ENCODE peak calls at places on chromosomes 4 and X, in five cellular contexts. One of them, this sample, is unnamed.

GRCh38 chr4:24451870-24452269 is 132.5 kb downstream of the DHX15 start:
- DNase-seq in CD4-positive, alpha-beta T cell: no peak
- DNase-seq in A549: no peak
- DNase-seq in AG09309: no peak
- DNase-seq in mammary epithelial cell: no peak
- DNase-seq in this sample: no peak

GRCh38 chr4:126611900-126612299 is 1020.9 kb upstream of the INTU start:
- DNase-seq in CD4-positive, alpha-beta T cell: no peak
- DNase-seq in A549: no peak
- DNase-seq in mammary epithelial cell: peak
- DNase-seq in AG09309: peak
- DNase-seq in this sample: no peak

GRCh38 chr4:150582101-150582565 is at the start of gene MAB21L2:
- DNase-seq in mammary epithelial cell: no peak
- DNase-seq in CD4-positive, alpha-beta T cell: no peak
- DNase-seq in A549: no peak
- DNase-seq in AG09309: no peak
- DNase-seq in this sample: no peak

GRCh38 chr4:113292371-113293042 is 243.1 kb downstream of the ANK2 start:
- DNase-seq in CD4-positive, alpha-beta T cell: no peak
- DNase-seq in AG09309: no peak
- DNase-seq in mammary epithelial cell: no peak
- DNase-seq in A549: no peak
- DNase-seq in this sample: peak

GRCh38 chr4:3771167-3771809 is 5.1 kb downstream of the ADRA2C start:
- DNase-seq in CD4-positive, alpha-beta T cell: no peak
- DNase-seq in mammary epithelial cell: no peak
- DNase-seq in AG09309: no peak
- DNase-seq in A549: no peak
- DNase-seq in this sample: no peak

GRCh38 chr4:48064349-48064748 is 47.8 kb downstream of the NIPAL1 start:
- DNase-seq in A549: no peak
- DNase-seq in mammary epithelial cell: no peak
- DNase-seq in CD4-positive, alpha-beta T cell: no peak
- DNase-seq in AG09309: no peak
- DNase-seq in this sample: no peak

GRCh38 chr4:176547005-176547404 is 227.2 kb downstream of the SPCS3 start:
- DNase-seq in mammary epithelial cell: no peak
- DNase-seq in CD4-positive, alpha-beta T cell: no peak
- DNase-seq in AG09309: peak
- DNase-seq in A549: no peak
- DNase-seq in this sample: no peak

GRCh38 chr4:37715889-37716402 is 29.8 kb upstream of the RELL1 start:
- DNase-seq in A549: no peak
- DNase-seq in CD4-positive, alpha-beta T cell: no peak
- DNase-seq in mammary epithelial cell: peak
- DNase-seq in AG09309: no peak
- DNase-seq in this sample: peak

GRCh38 chrX:69614896-69615295 is 1.0 kb upstream of the EDA start:
- DNase-seq in AG09309: no peak
- DNase-seq in A549: no peak
- DNase-seq in mammary epithelial cell: no peak
- DNase-seq in CD4-positive, alpha-beta T cell: no peak
- DNase-seq in this sample: no peak

GRCh38 chrX:134761788-134762187 is 103.5 kb upstream of the PLAC1 start:
- DNase-seq in CD4-positive, alpha-beta T cell: no peak
- DNase-seq in mammary epithelial cell: no peak
- DNase-seq in AG09309: no peak
- DNase-seq in A549: peak
- DNase-seq in this sample: no peak

GRCh38 chrX:107565916-107566602 is 62.3 kb upstream of the PRPS1 start:
- DNase-seq in A549: peak
- DNase-seq in mammary epithelial cell: peak
- DNase-seq in CD4-positive, alpha-beta T cell: no peak
- DNase-seq in AG09309: no peak
- DNase-seq in this sample: no peak

GRCh38 chr4:13986533-13986932 is 359.0 kb upstream of the BOD1L1 start:
- DNase-seq in AG09309: no peak
- DNase-seq in A549: no peak
- DNase-seq in CD4-positive, alpha-beta T cell: no peak
- DNase-seq in mammary epithelial cell: no peak
- DNase-seq in this sample: no peak

GRCh38 chr4:6802050-6802449 is 19.5 kb downstream of the KIAA0232 start:
- DNase-seq in CD4-positive, alpha-beta T cell: no peak
- DNase-seq in AG09309: no peak
- DNase-seq in mammary epithelial cell: no peak
- DNase-seq in A549: no peak
- DNase-seq in this sample: no peak

GRCh38 chr4:179095585-179096228 is 1653.5 kb upstream of the AGA start:
- DNase-seq in CD4-positive, alpha-beta T cell: no peak
- DNase-seq in mammary epithelial cell: no peak
- DNase-seq in AG09309: no peak
- DNase-seq in A549: peak
- DNase-seq in this sample: no peak

GRCh38 chrX:107714196-107714811 is 61.3 kb downstream of the TSC22D3 start:
- DNase-seq in CD4-positive, alpha-beta T cell: peak
- DNase-seq in A549: no peak
- DNase-seq in AG09309: no peak
- DNase-seq in mammary epithelial cell: no peak
- DNase-seq in this sample: peak

GRCh38 chr4:187999406-187999932 is 3.9 kb downstream of the ZFP42 start:
- DNase-seq in AG09309: no peak
- DNase-seq in CD4-positive, alpha-beta T cell: no peak
- DNase-seq in A549: no peak
- DNase-seq in mammary epithelial cell: peak
- DNase-seq in this sample: no peak

GRCh38 chr4:24793219-24794005 is 2.0 kb upstream of the SOD3 start:
- DNase-seq in mammary epithelial cell: peak
- DNase-seq in A549: peak
- DNase-seq in CD4-positive, alpha-beta T cell: no peak
- DNase-seq in AG09309: no peak
- DNase-seq in this sample: no peak

GRCh38 chrX:75365243-75365975 is 91.5 kb downstream of the UPRT start:
- DNase-seq in CD4-positive, alpha-beta T cell: no peak
- DNase-seq in AG09309: no peak
- DNase-seq in A549: no peak
- DNase-seq in mammary epithelial cell: no peak
- DNase-seq in this sample: no peak

GRCh38 chr4:41256131-41256739 is 493 bp upstream of the UCHL1 start:
- DNase-seq in CD4-positive, alpha-beta T cell: no peak
- DNase-seq in mammary epithelial cell: no peak
- DNase-seq in A549: peak
- DNase-seq in AG09309: no peak
- DNase-seq in this sample: no peak

GRCh38 chr4:156137971-156138581 is 184.4 kb upstream of the CTSO start:
- DNase-seq in A549: no peak
- DNase-seq in mammary epithelial cell: no peak
- DNase-seq in AG09309: no peak
- DNase-seq in CD4-positive, alpha-beta T cell: no peak
- DNase-seq in this sample: no peak

GRCh38 chr4:37788782-37789181 is 37.7 kb upstream of the PGM2 start:
- DNase-seq in A549: no peak
- DNase-seq in CD4-positive, alpha-beta T cell: no peak
- DNase-seq in mammary epithelial cell: no peak
- DNase-seq in AG09309: no peak
- DNase-seq in this sample: no peak

GRCh38 chr4:7890635-7891393 is 48.8 kb downstream of the AFAP1 start:
- DNase-seq in AG09309: peak
- DNase-seq in mammary epithelial cell: peak
- DNase-seq in A549: peak
- DNase-seq in CD4-positive, alpha-beta T cell: no peak
- DNase-seq in this sample: no peak

GRCh38 chrX:15908891-15909290 is 54.3 kb upstream of the AP1S2 start:
- DNase-seq in AG09309: no peak
- DNase-seq in mammary epithelial cell: peak
- DNase-seq in CD4-positive, alpha-beta T cell: no peak
- DNase-seq in A549: no peak
- DNase-seq in this sample: no peak

GRCh38 chr4:7336732-7337131 is 98.0 kb downstream of the PSAPL1 start:
- DNase-seq in CD4-positive, alpha-beta T cell: no peak
- DNase-seq in A549: no peak
- DNase-seq in AG09309: no peak
- DNase-seq in mammary epithelial cell: no peak
- DNase-seq in this sample: no peak

GRCh38 chr4:1201851-1202525 is 29.6 kb upstream of the SPON2 start:
- DNase-seq in A549: no peak
- DNase-seq in AG09309: peak
- DNase-seq in mammary epithelial cell: no peak
- DNase-seq in CD4-positive, alpha-beta T cell: peak
- DNase-seq in this sample: peak

GRCh38 chr4:110071466-110071865 is 126.9 kb downstream of the ELOVL6 start:
- DNase-seq in AG09309: no peak
- DNase-seq in mammary epithelial cell: no peak
- DNase-seq in A549: no peak
- DNase-seq in CD4-positive, alpha-beta T cell: no peak
- DNase-seq in this sample: peak

GRCh38 chr4:67437974-67438713 is 107.2 kb downstream of the CENPC start:
- DNase-seq in CD4-positive, alpha-beta T cell: no peak
- DNase-seq in AG09309: peak
- DNase-seq in A549: no peak
- DNase-seq in mammary epithelial cell: peak
- DNase-seq in this sample: no peak

GRCh38 chrX:44431206-44431605 is 87.7 kb upstream of the EFHC2 start:
- DNase-seq in AG09309: no peak
- DNase-seq in CD4-positive, alpha-beta T cell: no peak
- DNase-seq in mammary epithelial cell: peak
- DNase-seq in A549: peak
- DNase-seq in this sample: no peak

GRCh38 chr4:79227896-79228295 is 98.0 kb downstream of the NAA11 start:
- DNase-seq in AG09309: no peak
- DNase-seq in mammary epithelial cell: no peak
- DNase-seq in CD4-positive, alpha-beta T cell: no peak
- DNase-seq in A549: no peak
- DNase-seq in this sample: no peak

GRCh38 chr4:139692300-139693012 is 26.8 kb downstream of the MGST2 start:
- DNase-seq in CD4-positive, alpha-beta T cell: no peak
- DNase-seq in A549: peak
- DNase-seq in mammary epithelial cell: no peak
- DNase-seq in AG09309: no peak
- DNase-seq in this sample: no peak

GRCh38 chr4:1380368-1381151 is 25.7 kb downstream of the NKX1-1 start:
- DNase-seq in A549: no peak
- DNase-seq in AG09309: no peak
- DNase-seq in CD4-positive, alpha-beta T cell: no peak
- DNase-seq in mammary epithelial cell: no peak
- DNase-seq in this sample: no peak

GRCh38 chr4:185872747-185873380 is 60.9 kb upstream of the SORBS2 start:
- DNase-seq in mammary epithelial cell: peak
- DNase-seq in A549: no peak
- DNase-seq in AG09309: no peak
- DNase-seq in CD4-positive, alpha-beta T cell: no peak
- DNase-seq in this sample: no peak

GRCh38 chrX:16653424-16653823 is 3.5 kb downstream of the S100G start:
- DNase-seq in A549: no peak
- DNase-seq in mammary epithelial cell: no peak
- DNase-seq in CD4-positive, alpha-beta T cell: no peak
- DNase-seq in AG09309: no peak
- DNase-seq in this sample: peak

DNA sequence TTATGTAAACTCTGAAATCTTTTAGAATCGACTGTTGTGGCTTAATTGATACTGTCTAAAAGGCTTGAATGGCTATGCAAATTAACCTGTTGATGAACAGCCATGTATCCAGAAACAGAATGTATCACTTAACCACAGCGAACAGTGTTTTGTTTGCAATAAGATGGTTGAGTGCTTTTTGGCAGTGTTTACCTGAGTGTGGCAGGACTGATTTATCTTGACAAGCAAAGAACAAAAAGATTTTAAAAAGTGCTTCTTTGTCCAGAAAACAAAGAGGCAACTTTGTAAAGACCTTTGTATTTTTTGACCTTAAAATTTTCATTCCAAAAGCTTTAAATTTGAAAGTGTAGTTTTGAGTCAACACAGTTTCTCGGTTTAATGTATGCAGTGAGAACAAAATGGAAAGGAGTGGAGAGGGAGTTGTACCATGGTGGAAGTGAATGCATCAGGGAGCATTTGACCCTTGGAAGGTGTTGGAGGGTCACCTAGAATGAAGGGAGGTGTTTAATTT is 18.0 kb downstream of the ARHGAP10 start:
- DNase-seq in A549: no peak
- DNase-seq in CD4-positive, alpha-beta T cell: no peak
- DNase-seq in mammary epithelial cell: no peak
- DNase-seq in AG09309: no peak
- DNase-seq in this sample: no peak
- TF ChIP-seq CTCF in A549: no peak
- TF ChIP-seq CTCF in CD4-positive, alpha-beta T cell: no peak
- TF ChIP-seq CTCF in mammary epithelial cell: no peak
- TF ChIP-seq CTCF in AG09309: no peak
- TF ChIP-seq CTCF in this sample: no peak

DNA sequence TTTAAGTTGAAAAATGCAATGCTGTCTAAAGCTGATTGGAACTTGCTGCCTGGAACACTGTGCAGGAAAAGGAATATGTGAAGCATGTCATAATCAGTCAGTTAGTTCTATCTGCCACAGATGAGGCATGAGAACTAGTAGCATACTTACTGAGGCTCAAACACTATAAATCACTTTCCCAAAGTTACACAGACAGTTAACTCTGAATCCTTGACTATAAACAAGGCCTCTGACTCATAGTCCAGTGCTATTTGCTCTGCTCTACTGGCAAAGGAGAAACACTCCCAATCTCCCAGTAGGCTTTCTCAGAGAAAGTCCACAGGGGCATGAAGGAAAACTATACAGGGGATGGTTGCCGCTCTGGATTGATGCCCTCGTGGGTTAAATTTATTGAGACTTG is 2078.4 kb upstream of the TENM3 start:
- DNase-seq in A549: peak
- DNase-seq in CD4-positive, alpha-beta T cell: no peak
- DNase-seq in AG09309: no peak
- DNase-seq in mammary epithelial cell: no peak
- DNase-seq in this sample: no peak
- TF ChIP-seq CTCF in A549: no peak
- TF ChIP-seq CTCF in CD4-positive, alpha-beta T cell: no peak
- TF ChIP-seq CTCF in AG09309: no peak
- TF ChIP-seq CTCF in mammary epithelial cell: no peak
- TF ChIP-seq CTCF in this sample: no peak

DNA sequence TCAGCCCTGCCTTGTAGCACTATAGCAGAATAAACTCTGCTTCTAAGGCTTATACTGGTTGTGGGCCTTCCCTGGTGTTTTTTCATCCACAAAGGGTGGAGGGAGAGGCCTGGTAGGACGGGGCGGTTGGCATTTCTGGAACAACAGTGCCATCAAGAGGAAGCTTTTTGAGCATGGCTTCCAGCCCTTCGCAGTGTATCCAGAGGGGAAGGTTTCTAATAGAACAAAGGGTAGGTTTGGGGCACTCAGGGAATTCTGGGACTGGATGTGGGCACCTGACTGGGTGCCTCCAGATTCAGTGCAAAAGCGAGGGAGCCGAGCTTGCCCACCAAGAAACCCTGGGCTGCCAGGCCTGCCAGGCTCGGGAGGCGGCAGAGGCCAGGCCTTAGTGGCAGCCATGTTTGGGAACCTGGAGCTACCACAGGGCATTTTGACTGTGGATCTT is 229.6 kb upstream of the AGTR2 start:
- DNase-seq in CD4-positive, alpha-beta T cell: peak
- DNase-seq in mammary epithelial cell: peak
- DNase-seq in A549: peak
- DNase-seq in AG09309: peak
- DNase-seq in this sample: peak
- TF ChIP-seq CTCF in CD4-positive, alpha-beta T cell: no peak
- TF ChIP-seq CTCF in mammary epithelial cell: peak
- TF ChIP-seq CTCF in A549: no peak
- TF ChIP-seq CTCF in AG09309: peak
- TF ChIP-seq CTCF in this sample: no peak

GRCh38 chr4:132063829-132064228 is 1085.3 kb upstream of the PCDH10 start:
- DNase-seq in CD4-positive, alpha-beta T cell: no peak
- DNase-seq in A549: no peak
- DNase-seq in mammary epithelial cell: no peak
- DNase-seq in AG09309: no peak
- DNase-seq in this sample: no peak
- TF ChIP-seq CTCF in CD4-positive, alpha-beta T cell: no peak
- TF ChIP-seq CTCF in A549: no peak
- TF ChIP-seq CTCF in mammary epithelial cell: no peak
- TF ChIP-seq CTCF in AG09309: no peak
- TF ChIP-seq CTCF in this sample: no peak

This sample was measured in transverse colon.